ENCODE peak calls at places on chromosome 16, in eight cellular contexts. J, T, G, Q, R, V, E and Y are unnamed samples.

GRCh38 chr16:57694556-57695377 is at the start of gene DRC7:
- DNase-seq in Q (no peak), V (no peak), J (peak; percentile 90), T (peak; percentile 79), R (no peak), E (no peak), G (no peak), Y (no peak)

GRCh38 chr16:678858-679807 is 1.1 kb upstream of the STUB1 start:
- DNase-seq in J (peak; percentile 86), G (no peak), Q (no peak), R (peak; percentile 76), V (peak; percentile 94), E (no peak), T (peak; percentile 85), Y (no peak)

GRCh38 chr16:88569985-88570690 is at the start of gene ZC3H18:
- DNase-seq in T (peak; percentile 100), J (peak; percentile 99), R (peak; percentile 99), E (peak; percentile 98), G (peak; percentile 95), Q (peak; percentile 95), V (peak; percentile 99), Y (peak; percentile 97)

GRCh38 chr16:70746040-70746707 is 54.8 kb downstream of the VAC14 start:
- DNase-seq in J (no peak), Q (peak; percentile 67), G (peak; percentile 65), E (no peak), V (peak; percentile 89), R (peak; percentile 85), T (peak; percentile 69), Y (no peak)

GRCh38 chr16:75929056-75929455 is 202.8 kb upstream of the CPHXL start:
- DNase-seq in Q (no peak), J (no peak), G (no peak), E (no peak), R (no peak), V (no peak), T (no peak), Y (no peak)

GRCh38 chr16:56294599-56294998 is 103.3 kb downstream of the GNAO1 start:
- DNase-seq in J (no peak), T (no peak), V (no peak), Q (no peak), E (no peak), R (no peak), G (no peak), Y (no peak)

GRCh38 chr16:57141822-57142631 is 43.8 kb downstream of the PSME3IP1 start:
- DNase-seq in V (no peak), G (no peak), R (no peak), E (no peak), J (no peak), Q (no peak), T (no peak), Y (no peak)

GRCh38 chr16:86052926-86053325 is 154.0 kb downstream of the IRF8 start:
- DNase-seq in R (no peak), V (peak; percentile 41), G (no peak), J (no peak), Q (no peak), E (no peak), T (no peak), Y (no peak)

GRCh38 chr16:64253525-64253924 is 868.3 kb downstream of the CDH11 start:
- DNase-seq in Q (no peak), T (no peak), J (no peak), E (no peak), G (no peak), V (no peak), R (no peak), Y (no peak)

GRCh38 chr16:57556941-57557541 is 14.6 kb downstream of the ADGRG5 start:
- DNase-seq in G (no peak), J (no peak), T (no peak), R (no peak), V (no peak), Q (peak; percentile 27), E (no peak), Y (no peak)

GRCh38 chr16:16982614-16983013 is 488.1 kb downstream of the XYLT1 start:
- DNase-seq in T (no peak), R (no peak), V (no peak), E (no peak), J (no peak), G (no peak), Q (no peak), Y (no peak)

GRCh38 chr16:28985206-28985605 is 354 bp downstream of the LAT start:
- DNase-seq in Q (no peak), R (no peak), G (no peak), E (no peak), V (no peak), J (no peak), T (no peak), Y (no peak)

GRCh38 chr16:25747160-25747758 is 55.5 kb downstream of the HS3ST4 start:
- DNase-seq in Q (no peak), G (no peak), J (peak; percentile 71), V (no peak), R (no peak), T (peak; percentile 41), E (no peak), Y (no peak)

GRCh38 chr16:67034478-67034877 is 5.5 kb downstream of the CBFB start:
- DNase-seq in E (no peak), G (no peak), R (no peak), V (no peak), J (no peak), Q (no peak), T (no peak), Y (no peak)

GRCh38 chr16:52569701-52570100 is 22.8 kb upstream of the TOX3 start:
- DNase-seq in G (no peak), V (no peak), E (no peak), Q (no peak), T (no peak), J (no peak), R (no peak), Y (no peak)

GRCh38 chr16:4021070-4021779 is 95.0 kb downstream of the ADCY9 start:
- DNase-seq in G (peak; percentile 24), T (peak; percentile 63), J (no peak), R (no peak), V (peak; percentile 89), E (no peak), Q (peak; percentile 81), Y (no peak)

GRCh38 chr16:9954181-9954580 is 228.0 kb downstream of the GRIN2A start:
- DNase-seq in J (no peak), Q (no peak), V (no peak), G (no peak), T (no peak), R (no peak), E (no peak), Y (no peak)

GRCh38 chr16:87541004-87541881 is 48.4 kb upstream of the ZCCHC14 start:
- DNase-seq in E (no peak), T (peak; percentile 39), V (no peak), G (no peak), J (peak; percentile 36), Q (no peak), R (no peak), Y (no peak)

GRCh38 chr16:56203052-56203451 is 11.8 kb downstream of the GNAO1 start:
- DNase-seq in V (no peak), E (no peak), G (no peak), R (peak; percentile 26), T (peak; percentile 25), Q (no peak), J (peak; percentile 56), Y (no peak)

GRCh38 chr16:27511657-27512056 is 38.1 kb downstream of the GTF3C1 start:
- DNase-seq in J (no peak), R (peak; percentile 39), G (no peak), Q (no peak), E (no peak), V (no peak), T (no peak), Y (no peak)
- TF ChIP-seq CTCF in J (no peak), R (peak; percentile 26), G (no peak), Q (no peak), E (no peak), V (no peak), T (no peak), Y (no peak)

GRCh38 chr16:81618661-81619060 is 160.4 kb upstream of the PLCG2 start:
- DNase-seq in T (peak; percentile 42), Q (no peak), G (no peak), V (no peak), E (no peak), J (peak; percentile 63), R (no peak), Y (no peak)
- H3K27ac ChIP-seq in T (peak overlapping the region; percentile 78), Q (peak overlapping the region; percentile 19), G (no peak overlapping the region), V (no peak overlapping the region), E (peak overlapping the region; percentile 25), J (no peak overlapping the region), R (no peak overlapping the region), Y (no peak overlapping the region)

GRCh38 chr16:79363484-79363883 is 237.1 kb downstream of the MAF start:
- DNase-seq in R (no peak), J (no peak), E (no peak), Q (no peak), G (no peak), T (no peak), V (no peak), Y (no peak)
- TF ChIP-seq CTCF in R (no peak), J (no peak), E (no peak), Q (no peak), G (no peak), T (no peak), V (no peak), Y (no peak)

GRCh38 chr16:81552743-81553079 is 108.1 kb downstream of the CMIP start:
- DNase-seq in T (no peak), G (no peak), R (no peak), J (no peak), Q (no peak), E (no peak), V (no peak), Y (no peak)

GRCh38 chr16:81554993-81555392 is 110.4 kb downstream of the CMIP start:
- DNase-seq in R (no peak), E (no peak), T (no peak), J (no peak), Q (no peak), G (no peak), V (peak; percentile 26), Y (no peak)

GRCh38 chr16:81553080-81553813 is 108.6 kb downstream of the CMIP start:
- DNase-seq in R (no peak), V (peak; percentile 62), J (no peak), E (no peak), T (peak; percentile 27), G (no peak), Q (no peak), Y (no peak)

GRCh38 chr16:81555660-81556059 is 111.1 kb downstream of the CMIP start:
- DNase-seq in Q (no peak), E (no peak), J (no peak), R (no peak), T (no peak), G (no peak), V (no peak), Y (no peak)

DNA sequence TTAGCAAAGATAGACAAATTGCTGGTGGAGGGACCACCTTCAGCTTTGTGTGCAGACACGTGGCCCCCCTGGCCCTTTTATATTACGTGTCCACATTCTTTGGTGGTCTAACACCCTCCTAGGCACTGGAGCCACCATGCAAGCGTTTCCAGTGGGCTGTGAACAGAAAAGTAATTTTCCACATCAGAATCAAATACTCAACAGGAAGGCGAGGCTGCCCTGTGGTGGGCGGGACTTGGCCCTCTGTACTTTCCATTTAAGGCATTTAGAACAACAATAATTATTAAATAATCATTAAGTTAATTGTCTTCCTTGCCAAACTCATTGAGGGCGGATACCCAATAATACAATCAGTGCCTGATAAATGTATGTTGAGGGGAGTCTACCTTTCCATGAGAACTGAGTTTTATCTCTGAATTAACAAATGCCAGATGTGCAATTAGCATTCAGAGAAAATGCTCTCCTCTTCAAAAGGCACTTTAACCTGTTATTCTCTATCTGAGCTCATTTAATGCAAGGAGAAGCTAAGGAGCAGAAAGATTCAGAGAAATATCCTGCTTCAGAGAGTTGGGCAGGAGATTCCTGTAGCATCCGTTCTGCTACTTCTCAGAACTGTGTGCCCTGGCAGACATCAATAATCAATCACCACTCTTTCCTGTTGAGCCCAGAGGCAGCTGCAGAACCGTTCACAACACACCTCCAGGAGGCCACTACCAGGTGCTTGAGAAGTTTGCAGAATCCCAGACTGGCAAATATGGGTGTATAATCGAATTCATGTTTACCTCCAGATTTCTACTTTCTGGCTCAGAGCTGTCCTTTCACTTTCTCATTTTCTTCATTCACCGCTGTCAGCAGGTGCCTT is 109.4 kb downstream of the CMIP start:
- DNase-seq in G (no peak), T (no peak), J (no peak), R (no peak), E (no peak), Q (no peak), V (peak; percentile 29), Y (no peak)
- H3K27ac ChIP-seq in G (no peak overlapping the region), T (peak overlapping the region; percentile 55), J (peak overlapping the region; percentile 76), R (peak overlapping the region; percentile 9), E (peak overlapping the region; percentile 72), Q (peak overlapping the region; percentile 85), V (peak overlapping the region; percentile 37), Y (peak overlapping the region; percentile 64)